ENCODE peak calls at places on chromosomes 12 and 14, in four cellular contexts. E is mammary epithelial cell, I is GM12878, M is AG04450. V is an unnamed sample.

GRCh38 chr14:34438438-34438837 is 23.6 kb downstream of the SPTSSA start:
- DNase-seq in E (no peak), I (no peak), M (no peak), V (no peak)

GRCh38 chr12:122282066-122282465 is 15.8 kb upstream of the VPS33A start:
- DNase-seq in E (peak; percentile 21), I (no peak), M (peak; percentile 45), V (no peak)

GRCh38 chr14:56659964-56660551 is 80.5 kb downstream of the TMEM260 start:
- DNase-seq in M (peak; percentile 1), I (no peak), E (peak; percentile 27), V (no peak)

GRCh38 chr14:69665596-69665995 is 54.2 kb downstream of the SUSD6 start:
- DNase-seq in I (no peak), E (no peak), M (no peak), V (no peak)

GRCh38 chr12:3061858-3062215 is 15.3 kb upstream of the TSPAN9 start:
- DNase-seq in I (no peak), M (no peak), E (no peak), V (no peak)

GRCh38 chr14:75277000-75277795 is 1.4 kb upstream of the FOS start:
- DNase-seq in M (no peak), E (peak; percentile 88), I (no peak), V (peak; percentile 79)

GRCh38 chr12:40942326-40942725 is 245.8 kb upstream of the PDZRN4 start:
- DNase-seq in M (no peak), E (no peak), I (no peak), V (no peak)

GRCh38 chr12:65123435-65124063 is 2.4 kb upstream of the WIF1 start:
- DNase-seq in M (no peak), I (peak; percentile 8), E (peak; percentile 6), V (no peak)

GRCh38 chr12:3371018-3371417 is 120.0 kb upstream of the PRMT8 start:
- DNase-seq in E (no peak), I (no peak), M (no peak), V (no peak)

GRCh38 chr12:27463826-27464554 is 17.5 kb downstream of the SMCO2 start:
- DNase-seq in M (peak; percentile 51), E (no peak), I (no peak), V (no peak)

GRCh38 chr12:102474438-102475064 is 5.8 kb downstream of the IGF1 start:
- DNase-seq in M (no peak), E (peak; percentile 3), I (no peak), V (no peak)

GRCh38 chr14:76763362-76764041 is 2.2 kb downstream of the VASH1 start:
- DNase-seq in I (no peak), M (no peak), E (no peak), V (no peak)

GRCh38 chr14:61620130-61620946 is 75.0 kb upstream of the HIF1A start:
- DNase-seq in I (peak; percentile 35), M (peak; percentile 57), E (peak; percentile 58), V (no peak)

GRCh38 chr12:42735869-42736361 is 146.4 kb upstream of the PRICKLE1 start:
- DNase-seq in E (peak; percentile 37), M (no peak), I (no peak), V (peak; percentile 32)

GRCh38 chr12:116714175-116714574 is 23.7 kb downstream of the SPRING1 start:
- DNase-seq in M (no peak), I (no peak), E (no peak), V (no peak)

GRCh38 chr12:122345042-122345441 is 77.4 kb downstream of the CLIP1 start:
- DNase-seq in M (no peak), E (no peak), I (no peak), V (no peak)

GRCh38 chr12:70852416-70853150 is 68.0 kb downstream of the PTPRR start:
- DNase-seq in E (no peak), I (no peak), M (no peak), V (peak; percentile 55)

GRCh38 chr14:69696633-69697557 is 70.0 kb upstream of the SRSF5 start:
- DNase-seq in I (no peak), M (no peak), E (no peak), V (no peak)

GRCh38 chr12:3726455-3726854 is 26.5 kb downstream of the CRACR2A start:
- DNase-seq in E (no peak), M (no peak), I (no peak), V (no peak)

GRCh38 chr12:49332441-49332861 is 4.5 kb downstream of the C1QL4 start:
- DNase-seq in E (no peak), M (no peak), I (no peak), V (no peak)

GRCh38 chr12:54046809-54047159 is 6.9 kb upstream of the HOXC4 start:
- DNase-seq in I (no peak), M (no peak), E (no peak), V (no peak)

DNA sequence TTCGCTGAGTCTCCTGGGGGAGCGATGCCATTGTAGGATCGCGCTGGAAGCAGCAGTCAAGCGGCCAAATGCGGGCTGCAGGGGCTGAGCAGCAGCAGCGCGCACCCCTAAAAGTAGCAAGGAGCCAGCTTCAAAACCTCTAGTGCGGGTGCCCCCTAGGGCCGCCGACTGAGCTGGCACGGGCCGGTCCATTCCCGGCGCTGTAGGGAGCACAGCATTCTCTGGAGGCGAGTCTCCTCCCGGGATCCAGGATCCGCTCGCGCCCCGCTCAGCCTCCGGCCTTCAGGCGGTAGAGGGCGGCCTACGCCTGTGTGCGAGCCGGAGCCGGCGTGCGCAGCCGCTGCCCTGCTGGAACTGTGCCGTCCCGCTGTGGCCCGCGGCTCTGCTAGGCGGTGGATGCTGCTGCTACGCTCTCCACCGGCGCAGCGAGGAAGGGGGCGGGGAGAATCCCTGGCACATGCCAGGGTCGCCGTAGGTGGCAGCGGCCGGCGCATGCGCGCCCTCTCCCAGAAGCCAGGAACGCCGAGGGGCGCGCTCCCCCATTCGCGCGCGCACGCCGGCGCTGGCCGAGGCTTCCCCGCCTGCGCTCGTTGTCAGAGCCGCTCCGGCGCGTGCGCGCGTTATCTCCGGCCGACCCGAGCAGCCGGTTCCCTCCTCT is at the start of gene FUT8:
- DNase-seq in I (peak; percentile 80), M (peak; percentile 93), E (peak; percentile 96), V (peak; percentile 93)
- H3K27ac ChIP-seq in I (peak within 1 kb of the TSS; percentile 88), M (peak within 1 kb of the TSS; percentile 95), E (peak within 1 kb of the TSS; percentile 81), V (peak within 1 kb of the TSS; percentile 70)

GRCh38 chr14:78902010-78902623 is 731.9 kb downstream of the NRXN3 start:
- DNase-seq in I (no peak), E (peak; percentile 11), M (peak; percentile 20), V (peak; percentile 59)
- TF ChIP-seq CTCF in I (peak; percentile 50), E (peak; percentile 69), M (peak; percentile 79), V (peak; percentile 69)

DNA sequence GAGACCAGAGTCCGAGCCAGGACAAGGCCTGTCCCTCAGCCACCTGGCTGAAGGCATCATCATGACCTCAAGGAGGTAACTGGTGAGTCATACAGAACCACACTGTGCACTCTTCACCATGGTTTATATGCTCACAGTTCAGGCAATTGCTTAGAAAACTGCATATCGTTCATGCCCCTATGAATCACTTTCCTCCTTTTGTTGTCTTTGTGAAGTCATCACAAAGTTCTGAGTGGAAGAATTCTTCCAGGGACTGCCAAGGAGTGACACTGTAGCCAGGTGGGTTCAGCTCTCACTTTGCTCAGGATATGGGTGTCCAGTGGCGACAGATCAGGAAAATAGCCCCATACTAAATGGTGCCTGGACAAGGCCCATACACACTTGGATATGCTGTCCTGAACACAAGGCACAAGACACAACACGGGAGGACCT is 92.5 kb downstream of the DPF3 start:
- DNase-seq in E (peak; percentile 97), M (peak; percentile 88), I (no peak), V (no peak)
- H3K27ac ChIP-seq in E (peak overlapping the region; percentile 78), M (peak overlapping the region; percentile 98), I (no peak overlapping the region), V (no peak overlapping the region)

GRCh38 chr12:113524495-113524894 is 52.8 kb upstream of the LHX5 start:
- DNase-seq in I (no peak), M (no peak), E (no peak), V (no peak)
- TF ChIP-seq CTCF in I (no peak), M (no peak), E (no peak), V (peak; percentile 34)

GRCh38 chr14:90416649-90417237 is 19.9 kb downstream of the CALM1 start:
- DNase-seq in I (no peak), E (no peak), M (no peak), V (no peak)
- H3K27ac ChIP-seq in I (no peak overlapping the region), E (no peak overlapping the region), M (no peak overlapping the region), V (no peak overlapping the region)

GRCh38 chr14:66405158-66405557 is 81.0 kb upstream of the CCDC196 start:
- DNase-seq in I (no peak), M (no peak), E (peak; percentile 21), V (no peak)

GRCh38 chr14:66401447-66402095 is 84.6 kb upstream of the CCDC196 start:
- DNase-seq in M (no peak), E (peak; percentile 33), I (no peak), V (no peak)

GRCh38 chr14:66404051-66404450 is 82.1 kb upstream of the CCDC196 start:
- DNase-seq in M (no peak), I (no peak), E (no peak), V (no peak)

GRCh38 chr14:66398437-66398836 is 87.7 kb upstream of the CCDC196 start:
- DNase-seq in E (no peak), I (no peak), M (no peak), V (no peak)

GRCh38 chr14:66403183-66403582 is 83.0 kb upstream of the CCDC196 start:
- DNase-seq in M (no peak), E (peak; percentile 50), I (no peak), V (peak; percentile 12)
- TF ChIP-seq CTCF in M (peak; percentile 42), E (peak; percentile 72), I (peak; percentile 51), V (peak; percentile 54)

GRCh38 chr14:55101698-55102097 is 27.4 kb upstream of the LGALS3 start:
- DNase-seq in I (no peak), E (no peak), M (no peak), V (no peak)

GRCh38 chr14:55105991-55106390 is 23.1 kb upstream of the LGALS3 start:
- DNase-seq in E (no peak), M (no peak), I (no peak), V (no peak)

GRCh38 chr14:55103005-55103640 is 25.9 kb upstream of the LGALS3 start:
- DNase-seq in M (peak; percentile 72), E (peak; percentile 99), I (peak; percentile 95), V (no peak)

GRCh38 chr14:55102141-55102547 is 26.9 kb upstream of the LGALS3 start:
- DNase-seq in M (peak; percentile 84), I (peak; percentile 99), E (peak; percentile 81), V (no peak)

DNA sequence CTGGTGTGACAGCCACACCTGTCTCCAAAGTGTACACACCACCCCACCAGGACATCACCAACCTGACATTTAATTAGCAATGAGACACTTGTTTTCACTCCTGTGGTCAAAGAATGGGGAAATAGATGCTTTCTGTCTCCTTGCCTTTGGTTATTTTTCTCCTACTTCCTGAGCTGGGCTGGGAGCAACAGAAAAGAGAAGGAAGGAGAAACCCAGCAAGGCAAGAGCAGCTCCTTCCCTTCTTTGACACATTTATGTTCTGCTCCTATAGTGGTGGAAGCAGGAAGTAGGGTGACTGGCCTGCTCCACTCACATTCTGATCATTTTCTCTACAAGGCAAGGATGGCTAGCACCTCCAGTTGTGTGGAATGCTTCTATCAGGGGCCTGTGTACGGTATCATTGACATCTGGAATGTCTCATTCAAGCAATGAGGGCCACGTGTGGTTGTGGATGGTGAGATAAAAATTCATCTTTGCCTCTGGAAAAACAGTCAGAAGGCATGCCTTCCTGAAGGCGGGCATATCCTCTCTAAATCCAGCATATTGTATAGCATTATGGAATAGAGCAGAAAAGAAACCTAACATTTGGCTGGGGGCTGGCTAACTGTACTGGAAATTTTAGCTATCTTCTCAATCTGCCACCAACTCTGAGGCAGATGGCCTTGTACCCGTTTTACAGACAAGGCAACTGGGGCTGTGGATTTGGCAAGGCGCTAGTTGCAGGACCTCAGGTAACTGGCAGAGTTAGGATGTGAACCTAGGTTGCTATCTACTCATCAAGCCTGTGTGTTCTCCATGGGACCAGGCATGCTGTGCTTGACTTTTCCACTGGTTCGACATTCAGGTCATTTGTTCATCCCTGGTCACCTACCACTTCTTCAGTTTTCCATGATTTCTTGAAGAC is 24.7 kb upstream of the LGALS3 start:
- DNase-seq in M (no peak), I (no peak), E (no peak), V (no peak)
- H3K27ac ChIP-seq in M (peak overlapping the region; percentile 98), I (peak overlapping the region; percentile 99), E (peak overlapping the region; percentile 99), V (no peak overlapping the region)

V was measured in WERI-Rb-1.